ENCODE peak calls at places on chromosomes 5 and 9, in five cellular contexts. Q is cardiac muscle cell, F is neural progenitor cell, V is ovary, K is SK-N-SH. M is an unnamed sample. For H3K4me1, the result is how much of the 10 kb centered on the place peaks cover.

GRCh38 chr5:179008667-179009066 is 13.5 kb upstream of the GRM6 start:
- DNase-seq in Q (no peak), F (no peak), V (no peak), K (peak), M (no peak)

GRCh38 chr5:100904259-100904822 is 1.3 kb upstream of the ST8SIA4 start:
- DNase-seq in Q (peak), F (peak), V (no peak), K (no peak), M (peak)

GRCh38 chr9:20508242-20508641 is 114.1 kb downstream of the MLLT3 start:
- DNase-seq in Q (no peak), F (no peak), V (no peak), K (no peak), M (no peak)

GRCh38 chr9:71352837-71353236 is 231.4 kb upstream of the TRPM3 start:
- DNase-seq in Q (no peak), F (no peak), V (no peak), K (no peak), M (no peak)

GRCh38 chr9:136617746-136618577 is 44.8 kb upstream of the EGFL7 start:
- DNase-seq in Q (no peak), F (no peak), V (no peak), K (no peak), M (no peak)

GRCh38 chr5:143775258-143775657 is 36.7 kb upstream of the HMHB1 start:
- DNase-seq in Q (no peak), F (no peak), V (no peak), K (no peak), M (no peak)

GRCh38 chr5:140391732-140392131 is 9.9 kb upstream of the ANKHD1 start:
- DNase-seq in Q (no peak), F (no peak), V (no peak), K (no peak), M (no peak)

GRCh38 chr5:135034963-135035677 is 1.1 kb upstream of the PITX1 start:
- DNase-seq in Q (no peak), F (no peak), V (no peak), K (no peak), M (peak)

GRCh38 chr5:6125781-6126180 is 252.6 kb downstream of the MED10 start:
- DNase-seq in Q (no peak), F (no peak), V (no peak), K (no peak), M (no peak)

GRCh38 chr5:116789522-116789921 is 214.9 kb upstream of the SEMA6A start:
- DNase-seq in Q (no peak), F (no peak), V (no peak), K (peak), M (no peak)

GRCh38 chr9:71620806-71621205 is 147.5 kb downstream of the CEMIP2 start:
- DNase-seq in Q (no peak), F (no peak), V (no peak), K (no peak), M (no peak)

GRCh38 chr5:151660616-151661015 is 26.1 kb downstream of the SPARC start:
- DNase-seq in Q (no peak), F (no peak), V (no peak), K (no peak), M (no peak)

GRCh38 chr9:127396253-127396807 is 639 bp upstream of the SLC2A8 start:
- DNase-seq in Q (no peak), F (no peak), V (no peak), K (no peak), M (no peak)

GRCh38 chr5:3024541-3024940 is 273.1 kb upstream of the IRX2 start:
- DNase-seq in Q (no peak), F (no peak), V (no peak), K (no peak), M (no peak)

GRCh38 chr5:3024126-3024525 is 272.6 kb upstream of the IRX2 start:
- DNase-seq in Q (no peak), F (no peak), V (no peak), K (no peak), M (no peak)

GRCh38 chr5:3025392-3025791 is 273.9 kb upstream of the IRX2 start:
- DNase-seq in Q (no peak), F (no peak), V (no peak), K (no peak), M (no peak)

GRCh38 chr5:3026099-3026498 is 274.6 kb upstream of the IRX2 start:
- DNase-seq in Q (no peak), F (no peak), V (no peak), K (no peak), M (no peak)

GRCh38 chr5:3024976-3025375 is 273.5 kb upstream of the IRX2 start:
- DNase-seq in Q (no peak), F (no peak), V (no peak), K (no peak), M (no peak)
- TF ChIP-seq CTCF in Q (no peak), F (no peak), V (no peak), K (no peak), M (no peak)

DNA sequence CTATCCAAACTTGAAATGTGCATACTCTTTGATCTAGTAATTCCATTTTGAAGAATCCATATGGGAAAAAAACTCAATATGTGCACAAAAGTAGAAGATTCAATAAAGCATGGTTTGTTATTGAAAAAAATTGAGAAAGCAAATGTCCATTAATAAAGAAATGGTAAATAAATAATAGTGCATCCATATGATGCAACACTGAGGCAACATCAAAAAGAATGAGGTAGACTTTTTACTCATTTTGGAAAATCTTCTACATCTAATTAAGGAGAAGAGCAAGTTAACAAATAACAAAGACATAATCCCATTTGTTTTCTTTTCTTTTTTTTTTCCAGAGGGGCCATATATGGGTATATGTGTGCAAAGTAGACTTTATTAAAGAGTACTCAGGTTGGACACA is 52.5 kb upstream of the FST start:
- DNase-seq in Q (no peak), F (no peak), V (no peak), K (no peak), M (no peak)
- H3K4me1 ChIP-seq in Q (under half), F (under half), V (under half), K (under half), M (under half)

GRCh38 chr9:74771262-74771585 is 116.5 kb downstream of the TRPM6 start:
- DNase-seq in Q (no peak), F (no peak), V (no peak), K (no peak), M (no peak)
- H3K4me3 ChIP-seq in Q (no peak), F (no peak), V (no peak), K (peak), M (no peak)

DNA sequence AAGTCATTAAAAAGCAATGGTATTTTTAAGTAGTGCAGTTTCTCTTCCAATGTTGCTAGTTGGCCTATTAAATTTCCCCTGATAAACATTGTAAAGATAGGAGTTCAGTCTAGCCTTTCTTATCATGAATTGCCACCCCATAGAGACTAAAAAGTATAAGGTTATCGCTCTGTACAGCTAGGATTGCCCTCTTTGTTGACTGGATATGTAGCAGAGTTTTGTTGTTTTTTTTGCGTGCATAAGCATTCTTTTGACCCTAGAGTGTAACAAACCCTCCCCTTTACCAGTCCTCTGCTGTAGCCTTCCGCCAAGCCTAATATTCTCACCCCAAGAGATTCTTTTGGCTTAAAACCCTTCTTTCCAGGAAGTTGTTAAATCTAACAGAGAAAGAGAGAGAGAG is 114.0 kb downstream of the FGF1 start:
- DNase-seq in Q (no peak), F (no peak), V (no peak), K (no peak), M (no peak)
- TF ChIP-seq CTCF in Q (no peak), F (no peak), V (no peak), K (no peak), M (no peak)

DNA sequence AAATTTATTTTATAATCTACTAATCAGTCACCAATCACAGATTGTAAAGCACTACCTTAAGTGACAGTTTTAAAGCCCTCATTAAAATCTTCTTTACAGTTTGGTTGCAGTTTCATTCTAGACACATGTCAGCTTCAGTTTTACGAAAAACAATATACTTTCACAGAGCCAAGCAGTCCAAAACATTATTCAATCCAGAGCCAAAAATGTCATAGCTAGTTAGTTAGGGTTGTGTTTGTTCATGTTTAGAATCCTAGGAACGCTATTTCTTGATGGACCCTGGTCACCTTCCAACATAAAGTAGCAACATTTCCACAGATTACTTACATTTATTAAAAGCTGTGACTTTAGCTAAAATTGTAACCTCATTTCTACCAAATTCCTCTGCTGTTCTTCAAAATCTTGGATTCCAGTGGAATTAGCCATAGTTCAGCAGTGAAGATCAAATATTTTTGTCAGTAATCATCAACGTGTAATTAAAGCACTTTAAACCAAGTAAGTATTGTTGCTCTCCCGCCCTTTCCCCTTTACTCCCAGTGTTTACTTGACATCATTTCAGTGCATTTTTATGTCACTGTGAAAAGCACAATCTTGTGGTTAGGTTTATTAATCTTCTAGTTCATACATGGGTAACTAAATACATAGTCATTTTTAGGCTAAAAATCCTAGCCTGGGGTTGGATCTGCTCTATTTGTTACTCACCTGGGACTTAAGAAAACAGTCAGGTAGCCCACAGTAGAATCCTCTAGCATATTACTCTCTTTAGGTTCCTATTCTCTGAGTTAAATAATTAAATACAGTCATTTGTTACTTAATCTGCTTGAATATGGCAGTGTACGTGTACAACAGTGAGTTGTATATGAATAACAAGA is 74.3 kb downstream of the NIPBL start:
- DNase-seq in Q (no peak), F (no peak), V (no peak), K (no peak), M (no peak)
- H3K4me1 ChIP-seq in Q (under half), F (under half), V (under half), K (under half), M (under half)

M was measured in endodermal cell.